ENCODE peak calls at places on chromosomes 7 and 10, in five cellular contexts. C is Daoy, H is iris pigment epithelial cell, P is HEK293T, B is HL-60. Z is an unnamed sample.

GRCh38 chr10:116737582-116738358 is 4.6 kb downstream of the HSPA12A start:
- DNase-seq in P (no peak), B (no peak), H (no peak), C (no peak), Z (peak)

GRCh38 chr10:48564466-48565150 is 40.3 kb downstream of the ARHGAP22 start:
- DNase-seq in C (no peak), B (no peak), H (no peak), P (no peak), Z (peak)

GRCh38 chr7:83956104-83956503 is 238.5 kb downstream of the SEMA3A start:
- DNase-seq in H (peak), C (no peak), P (no peak), B (no peak), Z (no peak)

GRCh38 chr7:28292826-28293528 is 112.4 kb upstream of the JAZF1 start:
- DNase-seq in C (no peak), P (no peak), B (no peak), H (no peak), Z (no peak)

GRCh38 chr7:26620352-26620751 is 244.0 kb downstream of the SKAP2 start:
- DNase-seq in C (peak), B (no peak), H (no peak), P (peak), Z (peak)

GRCh38 chr7:139853576-139854511 is 24.8 kb downstream of the TBXAS1 start:
- DNase-seq in H (peak), C (peak), P (no peak), B (peak), Z (peak)

GRCh38 chr7:71695189-71695588 is 563.2 kb downstream of the GALNT17 start:
- DNase-seq in P (no peak), C (no peak), H (no peak), B (no peak), Z (peak)

GRCh38 chr10:50510517-50511473 is 113.0 kb downstream of the SGMS1 start:
- DNase-seq in B (no peak), C (no peak), P (no peak), H (peak), Z (no peak)

GRCh38 chr10:97139651-97140283 is 46.0 kb downstream of the SLIT1 start:
- DNase-seq in C (no peak), P (no peak), B (no peak), H (no peak), Z (no peak)

GRCh38 chr7:126378642-126379041 is 874.1 kb downstream of the GRM8 start:
- DNase-seq in B (no peak), P (no peak), C (no peak), H (no peak), Z (no peak)

GRCh38 chr7:100089458-100090201 is 861 bp downstream of the COPS6 start:
- DNase-seq in B (no peak), H (peak), P (no peak), C (peak), Z (no peak)

GRCh38 chr7:152336754-152337368 is 98.9 kb downstream of the KMT2C start:
- DNase-seq in H (peak), P (peak), C (peak), B (no peak), Z (peak)

GRCh38 chr10:42875388-42875755 is 92.8 kb downstream of the BMS1 start:
- DNase-seq in H (no peak), C (no peak), B (no peak), P (no peak), Z (no peak)

GRCh38 chr7:87876759-87877234 is 504 bp downstream of the DBF4 start:
- DNase-seq in P (peak), B (no peak), H (peak), C (peak), Z (peak)

GRCh38 chr10:119315128-119316001 is 108.0 kb downstream of the GRK5 start:
- DNase-seq in C (peak), H (peak), B (peak), P (peak), Z (peak)

GRCh38 chr7:101442426-101443070 is 79.9 kb downstream of the COL26A1 start:
- DNase-seq in C (peak), B (no peak), P (no peak), H (no peak), Z (no peak)

GRCh38 chr7:1393421-1393820 is 65.8 kb downstream of the MICALL2 start:
- DNase-seq in H (no peak), C (no peak), B (no peak), P (no peak), Z (no peak)

GRCh38 chr10:75497997-75498797 is 66.8 kb downstream of the LRMDA start:
- DNase-seq in P (no peak), C (peak), H (no peak), B (no peak), Z (peak)

GRCh38 chr7:82019538-82019937 is 249.7 kb upstream of the HGF start:
- DNase-seq in P (no peak), C (no peak), H (no peak), B (no peak), Z (no peak)

GRCh38 chr7:151025924-151026671 is 1.8 kb upstream of the ATG9B start:
- DNase-seq in H (peak), B (no peak), C (peak), P (no peak), Z (peak)

GRCh38 chr7:6636741-6637543 is at the start of gene ZNF316:
- DNase-seq in H (peak), B (peak), C (peak), P (peak), Z (peak)

GRCh38 chr7:149625947-149626392 is 128.4 kb upstream of the ZNF746 start:
- DNase-seq in P (peak), C (no peak), H (peak), B (no peak), Z (no peak)

GRCh38 chr7:121985476-121985875 is 112.5 kb downstream of the PTPRZ1 start:
- DNase-seq in C (no peak), H (no peak), B (no peak), P (peak), Z (peak)

GRCh38 chr7:33556471-33556870 is 348.9 kb upstream of the BMPER start:
- DNase-seq in C (no peak), B (no peak), H (no peak), P (no peak), Z (no peak)